ENCODE peak calls at places on chromosomes 6 and 20, in ten cellular contexts. Z, L, D, G, K, A, R, F, Y and B are unnamed samples.

GRCh38 chr20:48912065-48912464 is 9.4 kb upstream of the ARFGEF2 start:
- DNase-seq in Z (no peak), L (no peak), D (no peak), G (no peak), K (no peak), A (no peak), R (no peak), F (no peak), Y (peak), B (no peak)

GRCh38 chr20:23311932-23312331 is 38.7 kb upstream of the NXT1 start:
- DNase-seq in Z (no peak), L (no peak), D (no peak), G (no peak), K (no peak), A (no peak), R (no peak), F (no peak), Y (no peak), B (no peak)

GRCh38 chr6:124670801-124671200 is 291.4 kb upstream of the RNF217 start:
- DNase-seq in Z (no peak), L (no peak), D (no peak), G (no peak), K (no peak), A (no peak), R (no peak), F (no peak), Y (no peak), B (no peak)

GRCh38 chr6:65505736-65506135 is 201.3 kb downstream of the EYS start:
- DNase-seq in Z (no peak), L (no peak), D (no peak), G (no peak), K (no peak), A (no peak), R (no peak), F (no peak), Y (no peak), B (no peak)

GRCh38 chr6:153625089-153625488 is 414.0 kb upstream of the OPRM1 start:
- DNase-seq in Z (peak), L (no peak), D (no peak), G (no peak), K (no peak), A (no peak), R (no peak), F (no peak), Y (no peak), B (no peak)

GRCh38 chr6:3566812-3567211 is 110.0 kb upstream of the SLC22A23 start:
- DNase-seq in Z (no peak), L (no peak), D (no peak), G (no peak), K (no peak), A (no peak), R (no peak), F (no peak), Y (no peak), B (no peak)

GRCh38 chr6:23589811-23590210 is 536.2 kb upstream of the NRSN1 start:
- DNase-seq in Z (no peak), L (no peak), D (no peak), G (no peak), K (no peak), A (no peak), R (no peak), F (no peak), Y (no peak), B (no peak)

GRCh38 chr20:44911264-44911921 is 1.5 kb downstream of the PABPC1L start:
- DNase-seq in Z (peak), L (no peak), D (peak), G (peak), K (peak), A (no peak), R (peak), F (peak), Y (peak), B (no peak)

GRCh38 chr20:53034899-53035298 is 62.7 kb downstream of the TSHZ2 start:
- DNase-seq in Z (no peak), L (no peak), D (no peak), G (no peak), K (no peak), A (no peak), R (no peak), F (no peak), Y (no peak), B (no peak)

GRCh38 chr6:162605881-162606280 is 121.7 kb downstream of the PRKN start:
- DNase-seq in Z (no peak), L (no peak), D (no peak), G (no peak), K (no peak), A (no peak), R (no peak), F (no peak), Y (no peak), B (no peak)

GRCh38 chr20:31824125-31824485 is 4.9 kb downstream of the MYLK2 start:
- DNase-seq in Z (no peak), L (no peak), D (no peak), G (no peak), K (no peak), A (no peak), R (no peak), F (no peak), Y (no peak), B (no peak)

GRCh38 chr6:100877851-100878250 is 3.3 kb downstream of the ASCC3 start:
- DNase-seq in Z (no peak), L (no peak), D (no peak), G (no peak), K (no peak), A (no peak), R (no peak), F (no peak), Y (no peak), B (no peak)

GRCh38 chr6:159038914-159039884 is 5.6 kb downstream of the TAGAP start:
- DNase-seq in Z (no peak), L (no peak), D (no peak), G (no peak), K (no peak), A (peak), R (no peak), F (no peak), Y (no peak), B (no peak)

GRCh38 chr6:43786664-43787329 is 16.8 kb downstream of the VEGFA start:
- DNase-seq in Z (no peak), L (no peak), D (no peak), G (no peak), K (no peak), A (no peak), R (no peak), F (no peak), Y (no peak), B (no peak)

GRCh38 chr20:61930776-61931475 is 134.8 kb downstream of the TAF4 start:
- DNase-seq in Z (no peak), L (peak), D (peak), G (no peak), K (no peak), A (no peak), R (no peak), F (no peak), Y (no peak), B (no peak)

GRCh38 chr6:47651505-47651944 is 46.9 kb upstream of the ADGRF4 start:
- DNase-seq in Z (no peak), L (no peak), D (no peak), G (no peak), K (no peak), A (no peak), R (no peak), F (no peak), Y (no peak), B (no peak)

GRCh38 chr6:17431581-17431980 is 38.2 kb downstream of the CAP2 start:
- DNase-seq in Z (no peak), L (no peak), D (no peak), G (no peak), K (peak), A (no peak), R (no peak), F (no peak), Y (no peak), B (no peak)

GRCh38 chr6:46993846-46994245 is 48.3 kb downstream of the ADGRF1 start:
- DNase-seq in Z (no peak), L (no peak), D (no peak), G (no peak), K (peak), A (no peak), R (no peak), F (no peak), Y (no peak), B (no peak)

GRCh38 chr6:22251331-22251730 is 45.5 kb downstream of the PRL start:
- DNase-seq in Z (no peak), L (no peak), D (no peak), G (no peak), K (no peak), A (no peak), R (no peak), F (no peak), Y (no peak), B (no peak)

GRCh38 chr6:210778-211177 is 81.5 kb upstream of the DUSP22 start:
- DNase-seq in Z (no peak), L (no peak), D (no peak), G (no peak), K (no peak), A (no peak), R (no peak), F (no peak), Y (no peak), B (no peak)

DNA sequence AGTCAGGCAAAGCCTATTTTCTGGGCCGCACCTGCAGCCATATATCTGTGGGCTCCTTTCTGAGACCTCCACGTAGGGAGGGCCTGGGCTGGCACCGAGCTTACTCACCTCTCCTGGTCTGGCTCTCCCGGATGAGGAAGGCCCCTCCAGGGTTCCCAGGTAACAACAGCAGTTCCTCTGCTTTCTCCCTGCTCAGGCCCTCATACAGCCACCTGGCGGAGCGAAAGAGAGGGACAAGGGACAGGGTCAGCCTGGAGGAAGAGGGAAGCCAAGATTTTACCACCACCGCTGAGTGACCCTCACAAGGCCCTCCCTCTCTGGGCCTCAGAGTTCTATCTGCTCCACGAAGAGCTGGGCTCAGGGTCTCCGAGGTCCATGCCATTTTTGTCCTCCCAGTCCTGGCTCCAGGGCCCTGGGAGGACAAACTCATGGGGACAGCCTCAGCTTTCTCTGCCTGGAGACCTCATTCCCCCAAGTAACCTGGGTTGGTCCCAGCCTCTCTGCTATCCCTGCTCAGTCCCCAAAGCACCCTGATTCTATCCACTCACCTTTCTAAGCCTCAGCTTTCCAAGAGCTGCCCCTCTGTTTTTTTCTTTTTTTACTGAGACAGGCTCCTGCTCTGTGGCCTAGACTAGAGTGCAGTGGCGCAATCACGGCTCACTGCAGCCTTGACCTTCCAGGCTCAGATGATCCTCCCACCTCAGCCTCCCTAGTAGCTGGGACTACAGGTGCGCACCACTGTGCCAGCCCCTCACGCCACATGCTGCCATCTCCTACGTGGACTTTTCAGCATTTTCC is 13.3 kb downstream of the SLA2 start:
- DNase-seq in Z (no peak), L (no peak), D (no peak), G (no peak), K (peak), A (no peak), R (no peak), F (no peak), Y (no peak), B (no peak)
- TF ChIP-seq EP300 in Z (no peak), L (no peak), D (no peak), G (no peak), K (peak), A (no peak), R (no peak), F (no peak), Y (no peak), B (no peak)

DNA sequence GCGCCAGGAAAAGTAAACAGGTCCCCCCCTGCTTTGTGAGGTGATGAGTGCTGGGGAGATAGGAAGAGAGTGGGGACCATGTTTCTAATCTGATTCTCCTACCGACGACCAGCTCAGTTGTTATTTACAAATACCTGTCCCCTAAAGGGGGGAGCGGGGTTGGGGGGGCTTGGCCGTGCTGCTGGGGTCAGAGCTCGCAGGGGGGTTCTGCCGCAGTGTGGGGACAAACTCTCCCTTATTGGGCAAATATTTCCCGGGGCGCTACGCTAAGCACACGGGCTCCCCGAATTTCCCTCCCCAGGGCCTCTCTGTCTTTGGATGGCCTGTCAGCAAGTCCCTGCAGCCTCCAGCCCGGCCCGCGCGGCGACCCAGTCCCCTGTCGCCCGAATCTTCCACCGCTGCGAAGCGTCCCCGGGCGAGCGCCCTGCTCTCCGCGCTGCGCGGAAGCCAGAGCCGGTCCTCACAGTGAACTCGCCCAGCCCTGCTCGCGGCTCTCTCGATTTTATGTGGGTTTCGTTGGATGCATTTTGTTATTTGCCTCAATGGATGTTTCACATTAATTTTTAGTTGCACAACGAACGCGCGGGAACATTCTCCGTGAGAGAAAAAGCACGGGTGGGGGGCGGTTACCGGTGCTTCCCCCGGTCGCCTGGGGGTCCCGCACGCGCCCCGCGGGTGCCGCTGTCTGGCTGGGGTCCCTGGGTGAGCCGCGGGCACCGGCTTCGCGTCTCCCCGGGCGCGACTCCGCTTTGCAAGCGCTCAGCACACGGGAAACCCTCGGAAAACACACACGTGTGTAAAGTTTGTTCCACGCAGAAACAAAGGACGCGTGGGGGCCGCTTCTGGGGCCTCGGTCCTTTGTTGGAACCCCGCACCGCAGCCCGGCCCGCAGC is 1.5 kb upstream of the STX16 start:
- DNase-seq in Z (no peak), L (no peak), D (peak), G (no peak), K (no peak), A (no peak), R (peak), F (no peak), Y (peak), B (peak)
- TF ChIP-seq EP300 in Z (no peak), L (no peak), D (no peak), G (no peak), K (no peak), A (no peak), R (no peak), F (no peak), Y (no peak), B (no peak)

GRCh38 chr6:1986454-1987243 is 258.8 kb downstream of the GMDS start:
- DNase-seq in Z (no peak), L (no peak), D (no peak), G (no peak), K (no peak), A (no peak), R (no peak), F (no peak), Y (no peak), B (no peak)

GRCh38 chr6:1987640-1988039 is 257.8 kb downstream of the GMDS start:
- DNase-seq in Z (no peak), L (no peak), D (no peak), G (no peak), K (no peak), A (no peak), R (no peak), F (no peak), Y (no peak), B (no peak)

GRCh38 chr6:1983850-1984249 is 261.6 kb downstream of the GMDS start:
- DNase-seq in Z (no peak), L (no peak), D (no peak), G (no peak), K (no peak), A (no peak), R (no peak), F (no peak), Y (no peak), B (no peak)

GRCh38 chr6:1988843-1989242 is 256.6 kb downstream of the GMDS start:
- DNase-seq in Z (no peak), L (no peak), D (no peak), G (no peak), K (no peak), A (no peak), R (no peak), F (no peak), Y (no peak), B (no peak)

GRCh38 chr6:1984346-1984994 is 260.9 kb downstream of the GMDS start:
- DNase-seq in Z (no peak), L (no peak), D (no peak), G (no peak), K (no peak), A (no peak), R (no peak), F (no peak), Y (no peak), B (no peak)
- TF ChIP-seq EP300 in Z (no peak), L (no peak), D (no peak), G (no peak), K (no peak), A (no peak), R (no peak), F (no peak), Y (no peak), B (no peak)

DNA sequence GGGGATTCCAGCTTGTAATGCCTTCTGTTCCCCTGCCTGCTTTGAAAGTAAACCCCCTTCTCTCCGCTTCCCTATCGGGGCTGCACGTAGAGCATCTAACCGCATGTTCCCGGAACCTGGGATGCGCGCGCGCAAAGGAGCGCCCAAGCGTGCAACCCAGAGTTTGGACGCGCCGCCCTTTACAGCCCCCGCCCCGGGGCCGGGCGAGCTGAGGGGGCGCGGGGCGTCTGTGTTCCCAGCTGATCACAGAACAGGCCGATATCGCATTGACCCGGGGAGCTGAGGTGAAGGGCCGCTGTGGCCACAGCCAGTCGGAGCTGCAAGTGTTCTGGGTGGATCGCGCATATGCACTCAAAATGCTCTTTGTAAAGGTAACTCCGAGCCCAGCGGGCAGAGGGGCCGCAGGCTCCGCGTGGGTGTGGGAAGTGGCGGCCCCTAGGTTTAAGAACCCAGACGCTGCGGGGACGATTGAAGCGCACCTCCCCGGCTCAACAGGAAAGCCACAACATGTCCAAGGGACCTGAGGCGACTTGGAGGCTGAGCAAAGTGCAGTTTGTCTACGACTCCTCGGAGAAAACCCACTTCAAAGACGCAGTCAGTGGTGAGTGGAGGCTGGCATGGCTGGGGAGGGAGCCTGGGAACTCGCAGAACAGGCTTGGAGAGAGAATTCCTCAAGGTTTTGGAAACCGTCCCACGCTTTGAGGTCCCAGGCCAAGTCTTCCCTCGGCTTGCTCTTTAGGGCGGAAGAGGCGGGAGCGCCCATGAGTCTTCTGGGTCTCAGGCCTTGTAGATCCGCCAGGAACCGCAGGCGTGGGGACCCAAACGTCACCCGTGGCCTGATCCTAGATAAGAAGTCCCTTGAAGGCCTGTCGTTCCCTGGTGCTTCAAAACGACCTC is 1.6 kb downstream of the LAMP5 start:
- DNase-seq in Z (no peak), L (no peak), D (peak), G (no peak), K (no peak), A (no peak), R (no peak), F (peak), Y (no peak), B (no peak)
- TF ChIP-seq EP300 in Z (no peak), L (no peak), D (no peak), G (no peak), K (no peak), A (no peak), R (no peak), F (no peak), Y (no peak), B (no peak)

GRCh38 chr6:79599725-79600259 is 31.3 kb upstream of the SH3BGRL2 start:
- DNase-seq in Z (no peak), L (no peak), D (no peak), G (no peak), K (no peak), A (no peak), R (no peak), F (no peak), Y (no peak), B (no peak)
- TF ChIP-seq EP300 in Z (no peak), L (no peak), D (no peak), G (no peak), K (no peak), A (no peak), R (no peak), F (no peak), Y (no peak), B (no peak)

GRCh38 chr6:81750201-81750600 is 2.3 kb downstream of the TENT5A start:
- DNase-seq in Z (no peak), L (no peak), D (no peak), G (no peak), K (no peak), A (no peak), R (no peak), F (no peak), Y (no peak), B (no peak)

GRCh38 chr6:81752969-81753708 is 658 bp upstream of the TENT5A start:
- DNase-seq in Z (peak), L (peak), D (peak), G (no peak), K (peak), A (no peak), R (peak), F (peak), Y (peak), B (peak)

GRCh38 chr6:81750660-81751387 is 1.7 kb downstream of the TENT5A start:
- DNase-seq in Z (no peak), L (no peak), D (no peak), G (no peak), K (no peak), A (no peak), R (no peak), F (no peak), Y (no peak), B (no peak)

GRCh38 chr6:81752084-81752968 is at the start of gene TENT5A:
- DNase-seq in Z (peak), L (peak), D (peak), G (peak), K (peak), A (no peak), R (peak), F (peak), Y (peak), B (peak)

DNA sequence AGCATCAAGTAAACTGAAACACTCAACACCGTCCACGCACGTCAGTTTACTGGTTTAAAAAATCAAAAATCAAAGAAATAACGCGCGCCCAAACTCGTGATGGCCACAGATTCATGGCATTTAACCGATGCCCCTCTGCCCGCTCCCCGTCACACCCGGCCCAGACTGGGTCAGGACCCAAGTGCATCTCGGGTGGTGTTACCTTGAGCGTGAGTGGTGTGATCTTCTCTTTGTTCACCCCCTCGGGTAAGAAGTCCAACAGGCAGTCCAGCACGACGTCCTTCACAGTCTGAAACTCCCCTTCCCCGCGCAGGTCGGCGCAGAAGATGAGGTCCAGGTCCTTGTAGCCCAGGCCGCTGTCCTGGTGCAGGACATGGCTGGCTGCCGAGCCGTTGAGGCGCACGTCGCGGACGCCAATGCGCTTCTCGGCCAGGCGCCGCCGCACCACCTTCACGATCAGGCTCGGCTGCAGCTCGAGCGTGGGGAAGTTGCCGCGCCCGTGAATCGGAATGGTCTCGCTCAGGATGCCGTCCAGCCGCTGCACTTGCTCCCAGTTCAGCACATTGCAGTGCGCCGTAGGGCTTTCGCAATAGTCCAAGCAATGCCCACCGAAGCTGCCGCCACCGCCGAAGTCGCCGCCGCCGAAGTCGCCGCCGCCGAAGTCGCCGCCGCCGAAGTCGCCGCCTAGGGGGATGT is 945 bp downstream of the TENT5A start:
- DNase-seq in Z (peak), L (peak), D (peak), G (no peak), K (peak), A (no peak), R (peak), F (no peak), Y (peak), B (peak)
- TF ChIP-seq EP300 in Z (no peak), L (no peak), D (no peak), G (no peak), K (no peak), A (no peak), R (no peak), F (no peak), Y (no peak), B (no peak)